ENCODE peak calls at places on chromosomes 7 and 10, in eight cellular contexts. K is K562, X is heart left ventricle, G is osteoblast, H is PC-3, T is fibroblast of lung, Y is Karpas-422, P is vagina. M is an unnamed sample. For H3K4me1, the result is how much of the 10 kb centered on the place peaks cover.

GRCh38 chr10:91589656-91590035 is 43.2 kb downstream of the PPP1R3C start:
- DNase-seq in H (no peak), P (no peak), Y (no peak), K (no peak), T (no peak), G (no peak), X (no peak), M (no peak)

GRCh38 chr7:17185690-17186070 is 112.8 kb upstream of the AHR start:
- DNase-seq in H (peak), Y (no peak), X (no peak), K (no peak), T (peak), P (no peak), G (no peak), M (no peak)

GRCh38 chr10:31132681-31133239 is 101.1 kb upstream of the ZNF438 start:
- DNase-seq in H (no peak), G (no peak), K (no peak), X (no peak), P (no peak), Y (no peak), T (no peak), M (no peak)

GRCh38 chr7:158567153-158567603 is 20.4 kb downstream of the PTPRN2 start:
- DNase-seq in K (no peak), P (no peak), G (peak), Y (no peak), H (no peak), X (no peak), T (no peak), M (no peak)

GRCh38 chr7:152553671-152554317 is 118.0 kb upstream of the KMT2C start:
- DNase-seq in H (no peak), K (peak), Y (no peak), T (no peak), G (no peak), P (no peak), X (no peak), M (no peak)

GRCh38 chr7:44279286-44279685 is 46.1 kb downstream of the CAMK2B start:
- DNase-seq in K (no peak), H (no peak), G (peak), P (no peak), T (no peak), X (no peak), Y (no peak), M (no peak)

GRCh38 chr10:122279725-122280141 is 8.6 kb downstream of the BTBD16 start:
- DNase-seq in Y (peak), H (peak), P (no peak), G (peak), T (peak), K (peak), X (peak), M (no peak)

GRCh38 chr10:120729508-120729907 is 121.7 kb upstream of the WDR11 start:
- DNase-seq in P (no peak), H (no peak), T (no peak), G (no peak), K (no peak), X (no peak), Y (no peak), M (no peak)

GRCh38 chr10:78757542-78757941 is 311.2 kb upstream of the ZMIZ1 start:
- DNase-seq in Y (peak), X (peak), P (no peak), T (peak), H (peak), G (peak), K (no peak), M (no peak)

GRCh38 chr10:55305281-55305680 is 504.2 kb upstream of the PCDH15 start:
- DNase-seq in P (no peak), X (no peak), K (no peak), G (no peak), Y (no peak), H (no peak), T (no peak), M (no peak)

GRCh38 chr10:2921956-2922680 is 145.2 kb upstream of the PFKP start:
- DNase-seq in K (no peak), G (no peak), P (no peak), T (peak), X (no peak), H (peak), Y (no peak), M (no peak)
- H3K4me1 ChIP-seq in K (under half), G (under half), P (under half), T (under half), X (under half), H (under half), Y (under half), M (under half)

DNA sequence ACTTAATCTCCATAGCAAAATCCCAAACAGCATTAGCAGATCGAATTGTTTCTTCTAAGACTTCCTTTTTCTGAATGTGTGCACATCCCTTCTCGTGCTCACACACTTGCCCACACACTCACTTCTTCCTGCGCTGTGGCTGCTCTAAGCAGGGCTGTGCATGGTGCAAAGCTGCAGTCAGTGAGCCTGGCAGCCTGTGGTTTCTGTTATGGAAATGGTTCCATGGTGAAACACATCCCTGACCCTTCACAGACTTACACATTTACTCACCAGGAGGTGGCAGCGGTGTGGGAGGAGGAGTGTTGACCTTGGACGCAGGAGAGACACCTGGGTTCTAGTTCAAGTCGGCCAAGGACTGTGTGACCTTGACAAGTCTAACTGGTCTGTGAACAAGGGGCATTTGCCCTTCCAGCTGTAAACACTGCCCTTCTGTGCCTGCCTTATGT is 24.9 kb downstream of the MTURN start:
- DNase-seq in P (no peak), Y (peak), H (peak), G (no peak), T (peak), K (peak), X (peak), M (no peak)
- H3K4me1 ChIP-seq in P (under half), Y (half or more), H (under half), G (under half), T (under half), K (under half), X (under half), M (under half)

DNA sequence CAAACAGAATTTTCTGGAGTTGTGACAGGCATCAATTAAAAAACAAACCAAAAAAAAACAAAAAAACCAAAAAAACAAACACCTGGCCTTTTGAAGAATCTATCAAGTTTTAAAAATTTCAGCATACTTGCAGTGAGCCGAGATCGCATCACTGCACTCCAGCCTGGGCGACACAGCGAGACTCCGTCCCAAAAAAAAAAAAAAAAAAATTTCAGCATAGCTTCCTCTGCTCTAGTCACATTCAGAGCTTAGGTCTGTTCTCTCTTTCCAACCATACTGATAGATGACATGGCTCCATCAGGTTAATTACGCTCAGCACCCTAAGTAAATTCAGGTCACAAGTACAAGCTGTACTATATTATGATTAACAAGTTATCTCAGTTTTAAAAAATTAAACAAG is 3.1 kb downstream of the KBTBD2 start:
- DNase-seq in X (no peak), T (no peak), G (no peak), K (no peak), P (no peak), H (no peak), Y (no peak), M (no peak)
- H3K4me1 ChIP-seq in X (half or more), T (under half), G (under half), K (under half), P (half or more), H (under half), Y (under half), M (half or more)

GRCh38 chr10:29650552-29650944 is 15.8 kb upstream of the SVIL start:
- DNase-seq in X (no peak), P (no peak), K (no peak), G (no peak), H (no peak), Y (no peak), T (no peak), M (no peak)
- H3K4me1 ChIP-seq in X (under half), P (under half), K (under half), G (under half), H (under half), Y (under half), T (under half), M (under half)

GRCh38 chr7:137934941-137935848 is 66.7 kb downstream of the CREB3L2 start:
- DNase-seq in Y (no peak), H (no peak), T (no peak), P (no peak), X (no peak), G (no peak), K (no peak), M (no peak)
- H3K4me1 ChIP-seq in Y (under half), H (under half), T (under half), P (half or more), X (half or more), G (half or more), K (half or more), M (half or more)

GRCh38 chr7:117216010-117216409 is 106.8 kb downstream of the WNT2 start:
- DNase-seq in K (no peak), Y (no peak), P (no peak), H (no peak), G (no peak), X (no peak), T (no peak), M (no peak)

GRCh38 chr7:117217636-117218035 is 105.2 kb downstream of the WNT2 start:
- DNase-seq in K (no peak), H (no peak), P (no peak), Y (no peak), X (no peak), T (peak), G (no peak), M (no peak)

GRCh38 chr7:117218700-117219099 is 104.2 kb downstream of the WNT2 start:
- DNase-seq in G (no peak), T (peak), K (no peak), Y (no peak), X (no peak), H (no peak), P (no peak), M (no peak)

GRCh38 chr7:117217121-117217520 is 105.7 kb downstream of the WNT2 start:
- DNase-seq in K (no peak), T (peak), Y (no peak), H (no peak), X (no peak), G (no peak), P (no peak), M (no peak)

GRCh38 chr7:117216436-117217069 is 106.3 kb downstream of the WNT2 start:
- DNase-seq in X (no peak), P (no peak), T (no peak), G (no peak), K (no peak), H (no peak), Y (no peak), M (no peak)
- H3K4me1 ChIP-seq in X (under half), P (under half), T (under half), G (under half), K (under half), H (under half), Y (under half), M (under half)

DNA sequence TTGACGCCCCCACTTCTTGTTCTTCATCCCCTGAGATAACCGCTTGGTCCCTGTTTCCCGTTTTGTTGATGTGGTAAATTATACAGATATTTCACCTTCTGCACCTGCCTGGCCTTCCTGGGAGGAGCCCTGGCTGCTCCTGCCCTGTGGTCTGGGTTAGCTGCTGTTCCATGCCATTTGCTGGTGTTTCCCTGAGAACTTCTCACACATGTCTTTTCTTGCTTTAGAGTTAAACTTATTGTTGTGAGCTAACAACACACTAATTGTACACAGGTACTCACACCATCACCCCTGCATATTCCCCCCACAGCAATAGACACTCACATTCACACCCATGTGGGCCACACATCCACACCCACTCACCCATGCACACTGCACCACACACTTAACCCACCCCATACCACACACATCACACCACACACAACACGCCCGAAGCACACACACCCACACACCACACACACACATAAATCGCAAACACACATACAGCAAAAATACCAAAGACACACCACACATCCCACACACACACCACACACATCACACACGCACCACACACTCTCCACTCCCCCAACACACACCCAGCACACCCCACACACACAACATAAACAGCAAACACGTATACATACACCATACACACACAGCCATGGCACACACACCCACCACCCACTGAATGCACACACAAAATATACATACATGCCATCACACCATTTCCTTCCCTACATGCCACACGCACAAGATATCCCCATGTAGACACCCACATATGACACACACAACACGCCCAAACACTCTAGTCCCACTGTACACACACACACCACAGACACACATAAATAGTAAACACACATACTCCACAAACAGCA is 19.4 kb upstream of the ANTXRL start:
- DNase-seq in H (no peak), G (no peak), P (peak), Y (no peak), K (no peak), X (no peak), T (no peak), M (no peak)
- H3K4me1 ChIP-seq in H (under half), G (under half), P (under half), Y (under half), K (under half), X (under half), T (under half), M (under half)

M was measured in heart right ventricle.